ENCODE peak calls at places on chromosomes 6 and 20, in nine cellular contexts. I, C, K, M, V, D, R, X and W are unnamed samples.

GRCh38 chr6:105592329-105592728 is 189.4 kb upstream of the PREP start:
- DNase-seq in R (peak), V (no peak), M (no peak), K (no peak), D (peak), C (no peak), X (no peak), I (no peak), W (no peak)

GRCh38 chr20:14790771-14791517 is 453.5 kb upstream of the FLRT3 start:
- DNase-seq in K (no peak), V (no peak), I (no peak), C (no peak), R (no peak), M (no peak), D (no peak), X (peak), W (no peak)

GRCh38 chr20:61564628-61565027 is 312.6 kb downstream of the CDH4 start:
- DNase-seq in K (no peak), V (no peak), X (no peak), D (no peak), I (no peak), R (no peak), M (no peak), C (no peak), W (no peak)

GRCh38 chr6:56259682-56260081 is 12.3 kb upstream of the COL21A1 start:
- DNase-seq in V (peak), D (no peak), I (no peak), C (no peak), M (no peak), R (peak), K (no peak), X (no peak), W (no peak)

GRCh38 chr20:46286977-46287376 is 21.3 kb downstream of the CDH22 start:
- DNase-seq in D (no peak), M (no peak), K (no peak), V (no peak), C (no peak), R (no peak), X (no peak), I (no peak), W (no peak)

GRCh38 chr6:84652356-84653026 is 111.9 kb downstream of the TBX18 start:
- DNase-seq in M (peak), C (no peak), I (no peak), R (peak), K (no peak), V (no peak), X (no peak), D (no peak), W (no peak)

GRCh38 chr6:116404706-116405105 is 34.0 kb downstream of the DSE start:
- DNase-seq in K (no peak), V (no peak), M (no peak), D (no peak), X (no peak), R (no peak), I (no peak), C (no peak), W (no peak)

GRCh38 chr20:37948956-37949355 is 46.0 kb downstream of the VSTM2L start:
- DNase-seq in R (no peak), M (no peak), K (no peak), C (no peak), X (no peak), V (no peak), I (no peak), D (peak), W (no peak)

GRCh38 chr6:165664553-165665383 is 1.7 kb upstream of the PDE10A start:
- DNase-seq in K (no peak), I (no peak), M (no peak), X (peak), D (no peak), V (no peak), R (no peak), C (no peak), W (no peak)

GRCh38 chr6:156949376-156949775 is 172.2 kb downstream of the ARID1B start:
- DNase-seq in I (no peak), C (no peak), R (peak), D (no peak), X (no peak), V (no peak), M (no peak), K (no peak), W (no peak)

GRCh38 chr6:134436281-134436815 is 118.4 kb upstream of the SGK1 start:
- DNase-seq in M (peak), R (peak), K (no peak), D (peak), C (no peak), V (no peak), I (no peak), X (no peak), W (no peak)

GRCh38 chr20:56626367-56627121 is 2.6 kb upstream of the TFAP2C start:
- DNase-seq in X (peak), R (peak), I (peak), D (peak), K (peak), V (peak), M (no peak), C (no peak), W (peak)

GRCh38 chr6:10404107-10404798 is 10.6 kb downstream of the TFAP2A start:
- DNase-seq in X (peak), M (peak), K (peak), D (peak), I (peak), C (peak), V (peak), R (peak), W (peak)
- TF ChIP-seq CTCF in X (peak), M (peak), K (no peak), D (no peak), I (no peak), C (no peak), V (peak), R (peak), W (peak)

DNA sequence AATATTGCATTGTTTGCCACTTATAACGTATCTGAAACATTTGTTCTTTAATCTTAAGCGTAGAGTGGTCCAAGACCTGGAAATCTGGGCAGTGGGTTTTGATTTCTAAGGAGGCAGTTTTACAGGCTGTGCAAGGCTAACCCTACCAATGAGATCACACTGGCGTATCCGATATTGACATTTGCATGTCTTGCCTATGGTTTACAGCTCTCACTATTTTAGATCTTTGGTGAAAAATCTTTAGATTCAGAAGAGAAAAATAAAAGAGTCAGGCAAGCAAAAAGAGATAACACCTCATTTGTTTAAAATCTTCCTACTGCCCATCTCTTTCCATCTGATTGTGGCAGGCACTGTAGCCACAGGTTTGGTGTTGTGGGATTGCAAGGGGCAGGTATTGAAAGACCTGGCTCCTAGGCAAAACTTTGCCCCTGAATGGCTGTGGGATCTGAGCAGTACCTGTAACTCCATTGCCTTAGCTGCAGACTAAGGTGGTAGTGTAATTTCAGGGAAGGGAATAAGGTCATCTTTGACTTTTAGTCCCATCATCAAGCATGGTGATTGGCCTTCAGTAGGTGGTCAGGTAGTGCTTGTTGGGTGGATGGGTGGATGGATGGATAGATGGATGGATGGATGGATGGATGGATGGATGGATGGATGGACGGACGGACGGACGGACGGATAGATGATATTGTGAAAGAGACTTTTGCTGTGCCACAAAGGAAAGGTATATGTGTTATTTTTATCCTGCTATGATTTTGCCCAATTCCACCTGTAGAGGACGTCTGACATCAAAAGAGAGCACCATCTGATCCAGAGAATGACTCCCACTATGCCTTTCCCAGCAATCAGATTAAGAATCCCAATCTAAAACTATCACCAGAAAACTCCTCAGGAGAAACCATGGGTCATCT is 1.9 kb downstream of the TNFAIP3 start:
- DNase-seq in D (no peak), X (no peak), R (no peak), K (no peak), M (no peak), I (no peak), C (no peak), V (no peak), W (no peak)
- TF ChIP-seq CTCF in D (no peak), X (no peak), R (no peak), K (no peak), M (no peak), I (no peak), C (no peak), V (no peak), W (no peak)

DNA sequence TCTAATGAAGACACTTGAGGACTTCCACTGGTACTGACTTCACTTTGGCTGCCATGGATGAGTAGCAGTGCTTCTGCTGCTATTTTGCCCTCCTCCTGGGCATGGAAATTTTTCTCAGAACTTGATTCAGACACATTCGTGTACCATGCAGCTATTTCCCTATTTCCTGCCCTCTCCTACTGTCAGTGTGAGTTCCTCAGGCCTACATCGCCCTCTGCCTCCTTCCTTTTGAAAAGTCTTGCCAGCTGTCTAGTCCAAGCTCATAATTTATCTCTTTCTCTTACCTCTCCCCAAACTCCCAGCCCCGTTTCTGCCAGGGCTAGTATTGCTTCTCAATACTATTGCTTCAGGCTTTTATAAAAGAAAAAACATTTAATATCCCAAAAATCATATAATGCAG is 470.2 kb downstream of the ADGRB3 start:
- DNase-seq in K (peak), V (peak), X (no peak), C (no peak), D (no peak), R (no peak), I (no peak), M (no peak), W (no peak)
- TF ChIP-seq CTCF in K (no peak), V (no peak), X (peak), C (no peak), D (no peak), R (no peak), I (no peak), M (no peak), W (no peak)

GRCh38 chr20:1928154-1928553 is 32.9 kb downstream of the SIRPA start:
- DNase-seq in K (no peak), M (no peak), I (no peak), D (no peak), V (no peak), C (no peak), X (no peak), R (no peak), W (no peak)

GRCh38 chr20:1926237-1926636 is 31.0 kb downstream of the SIRPA start:
- DNase-seq in I (no peak), D (no peak), M (no peak), C (no peak), V (no peak), R (no peak), X (no peak), K (no peak), W (no peak)

GRCh38 chr20:1927217-1927616 is 32.0 kb downstream of the SIRPA start:
- DNase-seq in M (no peak), D (no peak), C (no peak), X (no peak), V (no peak), I (no peak), K (no peak), R (no peak), W (no peak)

GRCh38 chr20:1922786-1923185 is 27.6 kb downstream of the SIRPA start:
- DNase-seq in I (no peak), R (no peak), M (no peak), K (no peak), X (no peak), D (no peak), V (no peak), C (no peak), W (no peak)

GRCh38 chr20:1924910-1925861 is 30.0 kb downstream of the SIRPA start:
- DNase-seq in X (no peak), K (no peak), V (no peak), R (no peak), D (no peak), M (no peak), I (no peak), C (no peak), W (no peak)
- TF ChIP-seq CTCF in X (no peak), K (no peak), V (no peak), R (no peak), D (no peak), M (no peak), I (no peak), C (no peak), W (no peak)

DNA sequence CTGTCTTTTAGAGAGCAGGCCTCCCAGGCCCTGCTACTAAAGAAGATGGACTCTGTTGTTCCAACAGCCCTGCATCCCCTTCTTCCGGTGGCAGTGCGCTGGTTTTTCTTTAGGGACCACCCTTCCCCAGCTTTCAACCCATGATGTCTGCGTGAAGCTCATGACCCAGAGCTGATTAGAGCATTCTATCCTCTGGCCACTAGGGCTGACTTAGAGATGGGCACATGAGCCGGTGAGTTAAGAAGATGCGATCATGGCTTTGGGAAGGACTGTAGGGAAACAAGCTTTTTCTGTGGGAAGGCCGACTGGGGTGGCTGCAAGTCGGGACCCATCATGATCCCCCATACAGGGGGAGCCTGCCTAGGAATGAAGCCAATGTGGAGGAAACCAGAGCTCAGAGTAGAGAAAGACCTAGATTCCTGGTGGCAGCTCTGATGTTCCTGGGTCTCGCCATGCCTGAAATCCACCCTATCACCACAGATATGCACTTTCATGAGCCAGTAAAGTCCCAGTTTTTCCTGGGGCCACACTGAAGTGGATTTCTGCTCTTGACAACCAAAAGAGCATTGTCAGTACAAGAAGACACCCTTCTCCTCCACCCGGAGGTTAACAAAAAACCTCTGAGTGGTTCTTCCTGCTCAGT is 29.1 kb upstream of the STX16 start:
- DNase-seq in V (no peak), M (no peak), R (no peak), I (no peak), D (no peak), K (no peak), C (no peak), X (no peak), W (no peak)
- TF ChIP-seq CTCF in V (peak), M (no peak), R (no peak), I (no peak), D (no peak), K (no peak), C (no peak), X (no peak), W (peak)

DNA sequence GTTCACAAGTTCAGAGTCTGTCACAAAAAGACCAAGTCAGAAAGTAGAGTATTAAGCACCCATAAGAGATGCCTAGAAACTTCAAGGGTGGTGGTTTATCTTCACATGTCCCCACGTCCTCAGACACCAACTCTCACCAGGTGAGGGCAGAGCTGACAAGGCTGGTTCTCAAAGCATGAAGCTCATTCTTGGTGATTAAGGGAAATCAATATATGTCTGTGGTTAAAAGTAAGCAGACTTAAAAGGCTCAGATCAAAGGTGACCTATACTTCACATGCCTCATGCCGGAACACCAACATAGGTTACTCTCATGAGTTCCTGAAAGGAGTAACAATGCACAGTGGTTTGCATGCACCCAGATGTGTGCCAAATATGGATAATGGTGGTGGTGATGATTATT is 27.0 kb downstream of the IL17A start:
- DNase-seq in V (no peak), M (no peak), C (no peak), I (no peak), K (no peak), X (no peak), R (no peak), D (no peak), W (no peak)
- TF ChIP-seq CTCF in V (no peak), M (peak), C (no peak), I (no peak), K (no peak), X (no peak), R (no peak), D (no peak), W (no peak)